ENCODE peak calls at places on chromosomes 11 and 22, in six cellular contexts. One of them, this sample, is unnamed.

GRCh38 chr11:17473071-17473744 is 3.4 kb downstream of the ABCC8 start:
- DNase-seq in BJ: no peak
- DNase-seq in caudate nucleus: no peak
- DNase-seq in stimulated activated naive CD8-positive, alpha-beta T cell treated with anti-CD3 and anti-CD28 coated beads, Interleukin-15, Interleukin-2, amounts not matched to agents 100 U/mL and 50 U/mL, for 24 hours: no peak
- DNase-seq in tibial nerve: no peak
- DNase-seq in activated CD4-positive, CD25-positive, alpha-beta regulatory T cell: no peak
- DNase-seq in this sample: no peak

GRCh38 chr22:49712195-49712791 is 115.4 kb downstream of the BRD1 start:
- DNase-seq in BJ: no peak
- DNase-seq in caudate nucleus: no peak
- DNase-seq in stimulated activated naive CD8-positive, alpha-beta T cell treated with anti-CD3 and anti-CD28 coated beads, Interleukin-15, Interleukin-2, amounts not matched to agents 100 U/mL and 50 U/mL, for 24 hours: no peak
- DNase-seq in tibial nerve: no peak
- DNase-seq in activated CD4-positive, CD25-positive, alpha-beta regulatory T cell: no peak
- DNase-seq in this sample: no peak

GRCh38 chr11:2169001-2169370 is 2.6 kb downstream of the TH start:
- DNase-seq in BJ: no peak
- DNase-seq in caudate nucleus: no peak
- DNase-seq in stimulated activated naive CD8-positive, alpha-beta T cell treated with anti-CD3 and anti-CD28 coated beads, Interleukin-15, Interleukin-2, amounts not matched to agents 100 U/mL and 50 U/mL, for 24 hours: no peak
- DNase-seq in tibial nerve: no peak
- DNase-seq in activated CD4-positive, CD25-positive, alpha-beta regulatory T cell: no peak
- DNase-seq in this sample: no peak

GRCh38 chr11:122853971-122854446 is 15.7 kb downstream of the CRTAM start:
- DNase-seq in BJ: no peak
- DNase-seq in caudate nucleus: no peak
- DNase-seq in stimulated activated naive CD8-positive, alpha-beta T cell treated with anti-CD3 and anti-CD28 coated beads, Interleukin-15, Interleukin-2, amounts not matched to agents 100 U/mL and 50 U/mL, for 24 hours: no peak
- DNase-seq in tibial nerve: peak; percentile 82
- DNase-seq in activated CD4-positive, CD25-positive, alpha-beta regulatory T cell: no peak
- DNase-seq in this sample: peak; percentile 67

GRCh38 chr22:38724926-38725571 is 19.3 kb downstream of the GTPBP1 start:
- DNase-seq in BJ: no peak
- DNase-seq in caudate nucleus: peak; percentile 66
- DNase-seq in stimulated activated naive CD8-positive, alpha-beta T cell treated with anti-CD3 and anti-CD28 coated beads, Interleukin-15, Interleukin-2, amounts not matched to agents 100 U/mL and 50 U/mL, for 24 hours: no peak
- DNase-seq in tibial nerve: no peak
- DNase-seq in activated CD4-positive, CD25-positive, alpha-beta regulatory T cell: no peak
- DNase-seq in this sample: no peak

GRCh38 chr22:23755711-23756110 is 1.5 kb upstream of the VPREB3 start:
- DNase-seq in BJ: no peak
- DNase-seq in caudate nucleus: no peak
- DNase-seq in stimulated activated naive CD8-positive, alpha-beta T cell treated with anti-CD3 and anti-CD28 coated beads, Interleukin-15, Interleukin-2, amounts not matched to agents 100 U/mL and 50 U/mL, for 24 hours: no peak
- DNase-seq in tibial nerve: no peak
- DNase-seq in activated CD4-positive, CD25-positive, alpha-beta regulatory T cell: no peak
- DNase-seq in this sample: no peak

GRCh38 chr22:28015676-28016601 is 96.9 kb upstream of the PITPNB start:
- DNase-seq in BJ: no peak
- DNase-seq in caudate nucleus: no peak
- DNase-seq in stimulated activated naive CD8-positive, alpha-beta T cell treated with anti-CD3 and anti-CD28 coated beads, Interleukin-15, Interleukin-2, amounts not matched to agents 100 U/mL and 50 U/mL, for 24 hours: no peak
- DNase-seq in tibial nerve: no peak
- DNase-seq in activated CD4-positive, CD25-positive, alpha-beta regulatory T cell: no peak
- DNase-seq in this sample: no peak

GRCh38 chr11:71164621-71165020 is 87.8 kb downstream of the SHANK2 start:
- DNase-seq in BJ: no peak
- DNase-seq in caudate nucleus: no peak
- DNase-seq in stimulated activated naive CD8-positive, alpha-beta T cell treated with anti-CD3 and anti-CD28 coated beads, Interleukin-15, Interleukin-2, amounts not matched to agents 100 U/mL and 50 U/mL, for 24 hours: no peak
- DNase-seq in tibial nerve: no peak
- DNase-seq in activated CD4-positive, CD25-positive, alpha-beta regulatory T cell: no peak
- DNase-seq in this sample: no peak

GRCh38 chr11:12221136-12221535 is 110.7 kb downstream of the MICAL2 start:
- DNase-seq in BJ: no peak
- DNase-seq in caudate nucleus: no peak
- DNase-seq in stimulated activated naive CD8-positive, alpha-beta T cell treated with anti-CD3 and anti-CD28 coated beads, Interleukin-15, Interleukin-2, amounts not matched to agents 100 U/mL and 50 U/mL, for 24 hours: no peak
- DNase-seq in tibial nerve: no peak
- DNase-seq in activated CD4-positive, CD25-positive, alpha-beta regulatory T cell: no peak
- DNase-seq in this sample: no peak

GRCh38 chr11:2752923-2753322 is 53.1 kb upstream of the KCNQ1OT1 start:
- DNase-seq in BJ: no peak
- DNase-seq in caudate nucleus: no peak
- DNase-seq in stimulated activated naive CD8-positive, alpha-beta T cell treated with anti-CD3 and anti-CD28 coated beads, Interleukin-15, Interleukin-2, amounts not matched to agents 100 U/mL and 50 U/mL, for 24 hours: no peak
- DNase-seq in tibial nerve: no peak
- DNase-seq in activated CD4-positive, CD25-positive, alpha-beta regulatory T cell: no peak
- DNase-seq in this sample: no peak

GRCh38 chr11:23789938-23790371 is 706.9 kb upstream of the LUZP2 start:
- DNase-seq in BJ: no peak
- DNase-seq in caudate nucleus: no peak
- DNase-seq in stimulated activated naive CD8-positive, alpha-beta T cell treated with anti-CD3 and anti-CD28 coated beads, Interleukin-15, Interleukin-2, amounts not matched to agents 100 U/mL and 50 U/mL, for 24 hours: no peak
- DNase-seq in tibial nerve: no peak
- DNase-seq in activated CD4-positive, CD25-positive, alpha-beta regulatory T cell: no peak
- DNase-seq in this sample: peak; percentile 18

GRCh38 chr22:35191412-35191811 is 65.9 kb upstream of the HMGXB4 start:
- DNase-seq in BJ: no peak
- DNase-seq in caudate nucleus: no peak
- DNase-seq in stimulated activated naive CD8-positive, alpha-beta T cell treated with anti-CD3 and anti-CD28 coated beads, Interleukin-15, Interleukin-2, amounts not matched to agents 100 U/mL and 50 U/mL, for 24 hours: no peak
- DNase-seq in tibial nerve: no peak
- DNase-seq in activated CD4-positive, CD25-positive, alpha-beta regulatory T cell: no peak
- DNase-seq in this sample: peak; percentile 8

GRCh38 chr11:73271936-73272679 is at the start of gene P2RY6:
- DNase-seq in BJ: no peak
- DNase-seq in caudate nucleus: no peak
- DNase-seq in stimulated activated naive CD8-positive, alpha-beta T cell treated with anti-CD3 and anti-CD28 coated beads, Interleukin-15, Interleukin-2, amounts not matched to agents 100 U/mL and 50 U/mL, for 24 hours: no peak
- DNase-seq in tibial nerve: peak; percentile 32
- DNase-seq in activated CD4-positive, CD25-positive, alpha-beta regulatory T cell: no peak
- DNase-seq in this sample: no peak

GRCh38 chr11:126817096-126817495 is 183.5 kb downstream of the KIRREL3 start:
- DNase-seq in BJ: no peak
- DNase-seq in caudate nucleus: no peak
- DNase-seq in stimulated activated naive CD8-positive, alpha-beta T cell treated with anti-CD3 and anti-CD28 coated beads, Interleukin-15, Interleukin-2, amounts not matched to agents 100 U/mL and 50 U/mL, for 24 hours: no peak
- DNase-seq in tibial nerve: no peak
- DNase-seq in activated CD4-positive, CD25-positive, alpha-beta regulatory T cell: no peak
- DNase-seq in this sample: no peak

This sample was measured in AG09309.